ENCODE peak calls at places on chromosomes 7 and 10, in four cellular contexts. One of them, this sample, is unnamed.

GRCh38 chr10:75951627-75952026 is 520.2 kb downstream of the LRMDA start:
- DNase-seq in fibroblast of lung: no peak
- DNase-seq in A549: no peak
- DNase-seq in Karpas-422: no peak
- DNase-seq in this sample: no peak

GRCh38 chr7:16609842-16610450 is 35.6 kb downstream of the ANKMY2 start:
- DNase-seq in fibroblast of lung: no peak
- DNase-seq in Karpas-422: no peak
- DNase-seq in A549: peak; percentile 39
- DNase-seq in this sample: no peak

GRCh38 chr7:39688611-39689485 is 65.5 kb downstream of the RALA start:
- DNase-seq in fibroblast of lung: no peak
- DNase-seq in Karpas-422: no peak
- DNase-seq in A549: peak; percentile 24
- DNase-seq in this sample: peak; percentile 5

GRCh38 chr7:132295198-132295597 is 281.1 kb downstream of the PLXNA4 start:
- DNase-seq in A549: no peak
- DNase-seq in fibroblast of lung: no peak
- DNase-seq in Karpas-422: no peak
- DNase-seq in this sample: no peak

GRCh38 chr7:134357486-134357885 is 40.8 kb upstream of the SLC35B4 start:
- DNase-seq in fibroblast of lung: no peak
- DNase-seq in Karpas-422: peak; percentile 58
- DNase-seq in A549: no peak
- DNase-seq in this sample: peak; percentile 6

GRCh38 chr10:116005301-116005700 is 267.7 kb downstream of the GFRA1 start:
- DNase-seq in Karpas-422: no peak
- DNase-seq in A549: no peak
- DNase-seq in fibroblast of lung: no peak
- DNase-seq in this sample: no peak

GRCh38 chr10:5317547-5318107 is 47.1 kb upstream of the UCN3 start:
- DNase-seq in fibroblast of lung: peak; percentile 20
- DNase-seq in A549: peak; percentile 85
- DNase-seq in Karpas-422: no peak
- DNase-seq in this sample: peak; percentile 70

GRCh38 chr10:31242902-31243301 is 76.1 kb upstream of the ZEB1 start:
- DNase-seq in Karpas-422: no peak
- DNase-seq in A549: peak; percentile 84
- DNase-seq in fibroblast of lung: peak; percentile 76
- DNase-seq in this sample: peak; percentile 67

GRCh38 chr10:21084700-21085099 is 187.6 kb upstream of the NEBL start:
- DNase-seq in fibroblast of lung: no peak
- DNase-seq in A549: no peak
- DNase-seq in Karpas-422: no peak
- DNase-seq in this sample: no peak

GRCh38 chr7:32169236-32169635 is 99.0 kb upstream of the PDE1C start:
- DNase-seq in Karpas-422: no peak
- DNase-seq in A549: no peak
- DNase-seq in fibroblast of lung: no peak
- DNase-seq in this sample: no peak

GRCh38 chr7:144118341-144118740 is 4.6 kb upstream of the OR2A14 start:
- DNase-seq in fibroblast of lung: no peak
- DNase-seq in A549: no peak
- DNase-seq in Karpas-422: no peak
- DNase-seq in this sample: no peak

GRCh38 chr10:75018233-75018632 is 93.2 kb upstream of the SAMD8 start:
- DNase-seq in fibroblast of lung: no peak
- DNase-seq in A549: no peak
- DNase-seq in Karpas-422: no peak
- DNase-seq in this sample: no peak

GRCh38 chr10:17175551-17175950 is 25.9 kb downstream of the TRDMT1 start:
- DNase-seq in Karpas-422: no peak
- DNase-seq in A549: no peak
- DNase-seq in fibroblast of lung: no peak
- DNase-seq in this sample: no peak

GRCh38 chr7:128398016-128398840 is 11.6 kb downstream of the IMPDH1 start:
- DNase-seq in Karpas-422: no peak
- DNase-seq in fibroblast of lung: peak; percentile 46
- DNase-seq in A549: peak; percentile 52
- DNase-seq in this sample: peak; percentile 68

GRCh38 chr10:103491729-103492364 is 1.7 kb upstream of the NEURL1 start:
- DNase-seq in fibroblast of lung: peak; percentile 91
- DNase-seq in Karpas-422: no peak
- DNase-seq in A549: peak; percentile 77
- DNase-seq in this sample: peak; percentile 41

GRCh38 chr10:84288151-84288550 is 40.2 kb upstream of the CCSER2 start:
- DNase-seq in Karpas-422: no peak
- DNase-seq in fibroblast of lung: no peak
- DNase-seq in A549: no peak
- DNase-seq in this sample: no peak

GRCh38 chr10:127157506-127158205 is 38.7 kb downstream of the INSYN2A start:
- DNase-seq in fibroblast of lung: peak; percentile 72
- DNase-seq in Karpas-422: no peak
- DNase-seq in A549: no peak
- DNase-seq in this sample: no peak

GRCh38 chr10:72044417-72045041 is 43.8 kb downstream of the SPOCK2 start:
- DNase-seq in A549: peak; percentile 43
- DNase-seq in Karpas-422: no peak
- DNase-seq in fibroblast of lung: peak; percentile 31
- DNase-seq in this sample: no peak

GRCh38 chr10:84296071-84296981 is 32.1 kb upstream of the CCSER2 start:
- DNase-seq in fibroblast of lung: peak; percentile 84
- DNase-seq in Karpas-422: no peak
- DNase-seq in A549: no peak
- DNase-seq in this sample: no peak

GRCh38 chr7:39044489-39044888 is 66.8 kb downstream of the POU6F2 start:
- DNase-seq in fibroblast of lung: no peak
- DNase-seq in A549: no peak
- DNase-seq in Karpas-422: no peak
- DNase-seq in this sample: no peak

GRCh38 chr7:96720843-96721242 is 11.2 kb upstream of the SEM1 start:
- DNase-seq in fibroblast of lung: peak; percentile 18
- DNase-seq in A549: no peak
- DNase-seq in Karpas-422: no peak
- DNase-seq in this sample: peak; percentile 71

GRCh38 chr7:23530901-23531793 is 634 bp downstream of the TRA2A start:
- DNase-seq in fibroblast of lung: peak; percentile 73
- DNase-seq in A549: peak; percentile 70
- DNase-seq in Karpas-422: peak; percentile 79
- DNase-seq in this sample: peak; percentile 17

GRCh38 chr7:45592230-45592991 is 18.2 kb downstream of the ADCY1 start:
- DNase-seq in fibroblast of lung: no peak
- DNase-seq in A549: no peak
- DNase-seq in Karpas-422: no peak
- DNase-seq in this sample: no peak

GRCh38 chr10:96863922-96864543 is 31.9 kb downstream of the LCOR start:
- DNase-seq in fibroblast of lung: no peak
- DNase-seq in A549: peak; percentile 74
- DNase-seq in Karpas-422: no peak
- DNase-seq in this sample: peak; percentile 95

GRCh38 chr7:92877367-92877766 is 41.0 kb upstream of the CDK6 start:
- DNase-seq in A549: no peak
- DNase-seq in fibroblast of lung: no peak
- DNase-seq in Karpas-422: no peak
- DNase-seq in this sample: no peak

GRCh38 chr7:128422856-128423255 is 13.1 kb upstream of the IMPDH1 start:
- DNase-seq in Karpas-422: no peak
- DNase-seq in fibroblast of lung: no peak
- DNase-seq in A549: no peak
- DNase-seq in this sample: no peak

GRCh38 chr7:132410385-132410784 is 165.9 kb downstream of the PLXNA4 start:
- DNase-seq in fibroblast of lung: peak; percentile 41
- DNase-seq in A549: no peak
- DNase-seq in Karpas-422: no peak
- DNase-seq in this sample: no peak

GRCh38 chr10:114103286-114103685 is 59.6 kb downstream of the ADRB1 start:
- DNase-seq in A549: peak; percentile 74
- DNase-seq in Karpas-422: peak; percentile 59
- DNase-seq in fibroblast of lung: peak; percentile 76
- DNase-seq in this sample: no peak

DNA sequence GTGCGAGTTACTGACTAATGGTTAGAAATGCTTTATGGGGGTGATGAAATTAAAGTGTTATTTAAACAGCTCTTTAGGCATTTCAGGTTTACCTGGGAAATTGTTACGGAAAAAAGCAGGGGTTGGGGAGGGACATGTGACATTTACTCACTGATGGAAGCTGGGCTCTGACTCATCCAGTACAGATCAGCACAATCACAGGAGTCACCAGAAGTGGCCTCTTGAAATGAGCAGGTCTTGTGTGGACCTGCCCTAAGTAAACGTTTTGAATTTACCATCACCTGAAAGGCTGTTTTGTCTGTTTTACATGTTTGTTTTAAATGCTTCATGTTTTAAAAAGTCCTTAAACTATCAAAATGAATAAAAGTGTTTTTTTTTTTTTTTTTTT is 2.3 kb downstream of the GLRX3 start:
- DNase-seq in Karpas-422: no peak
- DNase-seq in fibroblast of lung: peak; percentile 38
- DNase-seq in A549: peak; percentile 62
- DNase-seq in this sample: peak; percentile 66
- H3K4me2 ChIP-seq in Karpas-422: peak overlapping the region; percentile 99
- H3K4me2 ChIP-seq in fibroblast of lung: peak overlapping the region; percentile 96
- H3K4me2 ChIP-seq in A549: peak overlapping the region; percentile 98
- H3K4me2 ChIP-seq in this sample: peak overlapping the region; percentile 71

GRCh38 chr10:14687340-14687739 is 87.4 kb downstream of the FAM107B start:
- DNase-seq in Karpas-422: no peak
- DNase-seq in A549: peak; percentile 73
- DNase-seq in fibroblast of lung: no peak
- DNase-seq in this sample: peak; percentile 42

GRCh38 chr10:14692344-14693199 is 82.1 kb downstream of the FAM107B start:
- DNase-seq in fibroblast of lung: no peak
- DNase-seq in A549: no peak
- DNase-seq in Karpas-422: no peak
- DNase-seq in this sample: no peak

GRCh38 chr10:14691359-14691758 is 83.3 kb downstream of the FAM107B start:
- DNase-seq in A549: no peak
- DNase-seq in fibroblast of lung: no peak
- DNase-seq in Karpas-422: no peak
- DNase-seq in this sample: no peak

GRCh38 chr10:14686356-14686755 is 88.3 kb downstream of the FAM107B start:
- DNase-seq in Karpas-422: no peak
- DNase-seq in A549: no peak
- DNase-seq in fibroblast of lung: no peak
- DNase-seq in this sample: no peak

DNA sequence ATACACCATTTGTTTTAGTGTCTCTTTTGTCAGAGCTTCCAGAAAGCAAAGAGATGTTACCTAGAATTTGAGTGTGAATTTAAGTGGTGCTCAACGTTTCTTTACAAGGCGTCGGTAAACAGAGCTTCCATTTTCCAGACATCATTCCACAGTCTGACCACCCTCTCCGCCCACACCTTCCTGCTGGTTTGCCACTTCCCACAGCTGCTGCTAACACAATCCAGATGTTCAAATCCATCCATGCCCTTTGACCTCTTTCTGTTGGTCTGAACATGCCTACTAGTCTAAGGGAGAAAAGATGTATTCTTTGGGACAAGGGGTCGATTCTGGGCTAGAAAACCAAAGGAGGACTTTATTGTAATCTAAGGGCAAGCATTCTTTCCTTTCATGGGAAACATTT is 86.1 kb downstream of the FAM107B start:
- DNase-seq in A549: no peak
- DNase-seq in Karpas-422: no peak
- DNase-seq in fibroblast of lung: peak; percentile 73
- DNase-seq in this sample: no peak
- H3K27ac ChIP-seq in A549: no peak overlapping the region
- H3K27ac ChIP-seq in Karpas-422: no peak overlapping the region
- H3K27ac ChIP-seq in fibroblast of lung: no peak overlapping the region
- H3K27ac ChIP-seq in this sample: no peak overlapping the region

GRCh38 chr7:100432053-100432452 is 2.4 kb downstream of the MEPCE start:
- DNase-seq in Karpas-422: no peak
- DNase-seq in A549: no peak
- DNase-seq in fibroblast of lung: no peak
- DNase-seq in this sample: no peak

GRCh38 chr7:100433276-100433591 is 3.1 kb downstream of the PPP1R35 start:
- DNase-seq in A549: no peak
- DNase-seq in Karpas-422: no peak
- DNase-seq in fibroblast of lung: no peak
- DNase-seq in this sample: no peak

GRCh38 chr7:100432621-100433275 is 3.1 kb downstream of the MEPCE start:
- DNase-seq in fibroblast of lung: no peak
- DNase-seq in Karpas-422: no peak
- DNase-seq in A549: no peak
- DNase-seq in this sample: no peak

GRCh38 chr7:100434297-100435144 is 1.8 kb downstream of the PPP1R35 start:
- DNase-seq in Karpas-422: peak; percentile 50
- DNase-seq in A549: no peak
- DNase-seq in fibroblast of lung: no peak
- DNase-seq in this sample: no peak

GRCh38 chr7:100433592-100434296 is 2.6 kb downstream of the PPP1R35 start:
- DNase-seq in Karpas-422: no peak
- DNase-seq in A549: no peak
- DNase-seq in fibroblast of lung: no peak
- DNase-seq in this sample: no peak
- H3K4me2 ChIP-seq in Karpas-422: peak overlapping the region; percentile 92
- H3K4me2 ChIP-seq in A549: no peak overlapping the region
- H3K4me2 ChIP-seq in fibroblast of lung: no peak overlapping the region
- H3K4me2 ChIP-seq in this sample: peak overlapping the region; percentile 96

DNA sequence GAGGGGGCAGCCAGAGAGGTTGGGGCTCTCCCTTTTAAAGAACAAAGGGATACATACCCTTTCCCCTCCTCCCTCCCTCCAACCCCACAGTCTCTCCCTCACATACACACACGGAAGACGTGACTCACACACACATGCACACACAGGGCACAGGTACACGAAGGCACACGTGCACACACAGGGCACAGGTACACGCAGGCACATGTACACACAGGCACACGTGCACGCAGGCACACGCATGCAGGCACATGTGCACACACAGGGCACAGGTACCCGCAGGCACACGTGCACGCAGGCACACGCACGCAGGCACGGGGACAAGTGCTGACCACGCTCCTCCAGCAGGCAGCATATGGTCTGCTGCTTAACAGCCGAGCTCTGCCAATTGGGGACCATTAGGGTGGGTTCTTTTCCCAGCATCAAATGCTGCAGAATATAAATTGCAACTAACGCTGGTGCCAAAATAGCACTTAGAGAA is 55.0 kb upstream of the TNRC18 start:
- DNase-seq in Karpas-422: peak; percentile 75
- DNase-seq in A549: no peak
- DNase-seq in fibroblast of lung: no peak
- DNase-seq in this sample: no peak
- H3K27ac ChIP-seq in Karpas-422: peak overlapping the region; percentile 91
- H3K27ac ChIP-seq in A549: no peak overlapping the region
- H3K27ac ChIP-seq in fibroblast of lung: no peak overlapping the region
- H3K27ac ChIP-seq in this sample: no peak overlapping the region

This sample was measured in PC-9.